ENCODE peak calls at places on chromosomes 11 and 22, in seven cellular contexts. I is stimulated activated CD8-positive, alpha-beta memory T cell treated with anti-CD3 and anti-CD28 coated beads, Interleukin-4, amount 100 ng/mL, for 24 hours; A is stimulated activated naive CD4-positive, alpha-beta T cell; Y is AG08395; U is MV-4-11; X is breast epithelium; Z is activated CD4-positive, CD25-positive, alpha-beta regulatory T cell. B is an unnamed sample.
A peak's percentile ranks its signal among the peaks of the same experiment; 100 is the strongest.

GRCh38 chr22:36902143-36902911 is 11.1 kb upstream of the CSF2RB start:
- DNase-seq in I (no peak), A (no peak), Y (no peak), U (peak; percentile 25), X (no peak), Z (no peak), B (no peak)

GRCh38 chr11:66421492-66422205 is 814 bp downstream of the NPAS4 start:
- DNase-seq in I (peak; percentile 71), A (peak; percentile 90), Y (peak; percentile 92), U (peak; percentile 70), X (peak; percentile 95), Z (peak; percentile 73), B (peak; percentile 91)

GRCh38 chr22:41841085-41841712 is 8.3 kb downstream of the SREBF2 start:
- DNase-seq in I (no peak), A (no peak), Y (no peak), U (no peak), X (no peak), Z (no peak), B (no peak)

GRCh38 chr11:128457874-128458273 is 129.5 kb downstream of the ETS1 start:
- DNase-seq in I (no peak), A (no peak), Y (no peak), U (no peak), X (no peak), Z (no peak), B (no peak)

GRCh38 chr11:117316197-117316961 is at the start of gene BACE1:
- DNase-seq in I (no peak), A (no peak), Y (peak; percentile 91), U (peak; percentile 70), X (peak; percentile 71), Z (no peak), B (peak; percentile 71)

GRCh38 chr22:23692598-23693291 is 1.9 kb downstream of the RGL4 start:
- DNase-seq in I (no peak), A (no peak), Y (no peak), U (no peak), X (peak; percentile 24), Z (no peak), B (no peak)

GRCh38 chr22:27397948-27398330 is 403.6 kb downstream of the MN1 start:
- DNase-seq in I (no peak), A (no peak), Y (peak; percentile 43), U (no peak), X (no peak), Z (no peak), B (no peak)

GRCh38 chr11:79439430-79439892 is 1.4 kb downstream of the TENM4 start:
- DNase-seq in I (no peak), A (no peak), Y (peak; percentile 40), U (no peak), X (no peak), Z (no peak), B (no peak)

GRCh38 chr11:15197696-15198095 is 83.0 kb downstream of the INSC start:
- DNase-seq in I (no peak), A (no peak), Y (no peak), U (no peak), X (no peak), Z (no peak), B (no peak)

GRCh38 chr11:107182983-107183382 is 164.7 kb upstream of the GUCY1A2 start:
- DNase-seq in I (no peak), A (no peak), Y (no peak), U (no peak), X (no peak), Z (no peak), B (no peak)

GRCh38 chr11:101915811-101916291 is 471 bp downstream of the ANGPTL5 start:
- DNase-seq in I (no peak), A (no peak), Y (peak; percentile 57), U (peak; percentile 77), X (no peak), Z (no peak), B (no peak)

GRCh38 chr11:12195773-12196172 is 85.4 kb downstream of the MICAL2 start:
- DNase-seq in I (no peak), A (peak; percentile 20), Y (no peak), U (no peak), X (no peak), Z (peak; percentile 24), B (no peak)

GRCh38 chr11:68584097-68584496 is 100.2 kb upstream of the GAL start:
- DNase-seq in I (peak; percentile 36), A (peak; percentile 10), Y (no peak), U (peak; percentile 26), X (no peak), Z (peak; percentile 32), B (no peak)

GRCh38 chr22:29780781-29781676 is 13.9 kb downstream of the UQCR10 start:
- DNase-seq in I (no peak), A (no peak), Y (peak; percentile 94), U (no peak), X (no peak), Z (no peak), B (no peak)

GRCh38 chr22:46843691-46844297 is 81.3 kb downstream of the TBC1D22A start:
- DNase-seq in I (no peak), A (no peak), Y (peak; percentile 82), U (no peak), X (no peak), Z (no peak), B (no peak)

GRCh38 chr11:28107331-28107725 is 628 bp downstream of the KIF18A start:
- DNase-seq in I (no peak), A (no peak), Y (peak; percentile 4), U (no peak), X (no peak), Z (no peak), B (no peak)

GRCh38 chr22:40237241-40237640 is 59.5 kb downstream of the TNRC6B start:
- DNase-seq in I (no peak), A (no peak), Y (no peak), U (no peak), X (no peak), Z (no peak), B (no peak)